ENCODE peak calls at places on chromosome 12, in six cellular contexts. M is AG04449, C is body of pancreas, Y is RWPE2, J is fibroblast of mammary gland, O is prostate gland. H is an unnamed sample.
A peak's percentile ranks its signal among the peaks of the same experiment; 100 is the strongest.

GRCh38 chr12:22312336-22312735 is 22.2 kb downstream of the ST8SIA1 start:
- DNase-seq in J (peak; percentile 78), Y (no peak), O (peak; percentile 40), C (no peak), M (no peak), H (no peak)

GRCh38 chr12:82968644-82969339 is 282.1 kb downstream of the TMTC2 start:
- DNase-seq in J (peak; percentile 5), C (no peak), M (no peak), O (no peak), Y (no peak), H (no peak)

GRCh38 chr12:6563448-6564050 is 4.5 kb downstream of the NOP2 start:
- DNase-seq in O (no peak), Y (no peak), J (peak; percentile 54), M (no peak), C (peak; percentile 47), H (peak; percentile 82)

GRCh38 chr12:26704214-26704613 is 128.8 kb downstream of the ITPR2 start:
- DNase-seq in M (no peak), J (no peak), C (no peak), O (no peak), Y (no peak), H (no peak)

GRCh38 chr12:49342066-49342913 is 4.4 kb upstream of the DNAJC22 start:
- DNase-seq in Y (peak; percentile 66), O (peak; percentile 48), C (peak; percentile 77), J (peak; percentile 76), M (no peak), H (peak; percentile 99)

GRCh38 chr12:43883748-43884147 is 47.9 kb downstream of the TMEM117 start:
- DNase-seq in O (no peak), M (no peak), Y (no peak), J (no peak), C (no peak), H (no peak)

GRCh38 chr12:6333566-6333965 is 8.3 kb downstream of the TNFRSF1A start:
- DNase-seq in C (no peak), O (no peak), J (peak; percentile 77), M (peak; percentile 57), Y (peak; percentile 84), H (no peak)

GRCh38 chr12:122909442-122910288 is 13.7 kb upstream of the VPS37B start:
- DNase-seq in Y (no peak), O (no peak), J (no peak), M (no peak), C (peak; percentile 30), H (no peak)

GRCh38 chr12:52877242-52877641 is 27.6 kb downstream of the KRT8 start:
- DNase-seq in O (no peak), J (no peak), Y (no peak), M (no peak), C (no peak), H (no peak)

GRCh38 chr12:103801709-103802585 is 39.1 kb downstream of the NT5DC3 start:
- DNase-seq in Y (peak; percentile 68), J (peak; percentile 24), C (no peak), M (no peak), O (no peak), H (no peak)

GRCh38 chr12:54040148-54040494 is 7.3 kb downstream of the HOXC5 start:
- DNase-seq in J (peak; percentile 73), C (no peak), O (no peak), M (no peak), Y (no peak), H (no peak)

GRCh38 chr12:132167610-132168310 is 23.5 kb downstream of the NOC4L start:
- DNase-seq in C (no peak), Y (no peak), O (no peak), J (peak; percentile 53), M (no peak), H (peak; percentile 9)

GRCh38 chr12:100404769-100405407 is 48.0 kb downstream of the SLC17A8 start:
- DNase-seq in J (peak; percentile 67), M (no peak), O (peak; percentile 28), Y (no peak), C (peak; percentile 62), H (peak; percentile 71)

GRCh38 chr12:45259732-45260480 is 44.0 kb downstream of the ANO6 start:
- DNase-seq in C (no peak), O (no peak), M (no peak), J (peak; percentile 72), Y (no peak), H (no peak)

GRCh38 chr12:53344824-53345485 is 8.8 kb upstream of the SP7 start:
- DNase-seq in M (no peak), C (peak; percentile 79), Y (no peak), J (peak; percentile 75), O (peak; percentile 58), H (peak; percentile 82)

GRCh38 chr12:56146492-56147460 is 5.6 kb upstream of the MYL6B start:
- DNase-seq in J (peak; percentile 55), M (no peak), Y (no peak), C (peak; percentile 37), O (no peak), H (no peak)

GRCh38 chr12:109719123-109720022 is 5.7 kb downstream of the FAM222A start:
- DNase-seq in C (no peak), M (no peak), O (no peak), Y (no peak), J (no peak), H (peak; percentile 45)

GRCh38 chr12:130470969-130471368 is 133.3 kb downstream of the PIWIL1 start:
- DNase-seq in C (no peak), J (no peak), M (no peak), O (no peak), Y (no peak), H (no peak)

GRCh38 chr12:88684170-88684569 is 103.9 kb upstream of the KITLG start:
- DNase-seq in Y (no peak), J (no peak), M (no peak), O (no peak), C (no peak), H (no peak)

GRCh38 chr12:14937014-14937413 is 1.3 kb downstream of the ERP27 start:
- DNase-seq in Y (no peak), C (no peak), M (no peak), O (no peak), J (no peak), H (no peak)

GRCh38 chr12:14937689-14938088 is 648 bp downstream of the ERP27 start:
- DNase-seq in M (no peak), C (peak; percentile 32), O (no peak), J (no peak), Y (no peak), H (no peak)

GRCh38 chr12:14934511-14934910 is 3.8 kb downstream of the ERP27 start:
- DNase-seq in C (no peak), M (no peak), Y (no peak), J (no peak), O (no peak), H (no peak)

GRCh38 chr12:14935031-14935430 is 3.3 kb downstream of the ERP27 start:
- DNase-seq in O (peak; percentile 50), C (peak; percentile 63), J (no peak), M (no peak), Y (no peak), H (no peak)

GRCh38 chr12:14936224-14936861 is 2.0 kb downstream of the ERP27 start:
- DNase-seq in C (peak; percentile 51), J (peak; percentile 10), M (no peak), O (no peak), Y (no peak), H (peak; percentile 67)
- TF ChIP-seq CTCF in C (no peak), J (peak; percentile 35), M (peak; percentile 10), O (no peak), Y (no peak), H (peak; percentile 8)

DNA sequence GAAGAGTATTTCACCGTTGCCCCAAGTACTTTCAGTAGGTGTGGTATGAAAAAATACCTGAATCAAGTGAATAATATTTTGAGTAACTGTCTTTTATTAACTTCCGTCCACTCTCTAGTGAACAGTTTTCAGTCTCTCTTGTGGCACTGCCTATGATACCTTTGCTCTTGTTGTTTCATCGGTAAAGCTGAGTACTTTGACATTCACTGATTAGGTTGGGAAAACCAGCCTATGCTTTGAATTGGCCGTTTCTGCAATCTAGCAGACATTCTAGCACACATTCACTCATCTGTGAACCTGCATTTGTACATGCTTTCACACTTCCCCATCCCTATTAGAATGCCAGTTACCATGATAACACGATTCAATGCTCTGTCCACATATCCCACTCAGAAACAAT is 217.3 kb downstream of the FBXL14 start:
- DNase-seq in J (no peak), Y (no peak), M (no peak), O (no peak), C (no peak), H (no peak)
- TF ChIP-seq CTCF in J (no peak), Y (no peak), M (no peak), O (no peak), C (no peak), H (no peak)

DNA sequence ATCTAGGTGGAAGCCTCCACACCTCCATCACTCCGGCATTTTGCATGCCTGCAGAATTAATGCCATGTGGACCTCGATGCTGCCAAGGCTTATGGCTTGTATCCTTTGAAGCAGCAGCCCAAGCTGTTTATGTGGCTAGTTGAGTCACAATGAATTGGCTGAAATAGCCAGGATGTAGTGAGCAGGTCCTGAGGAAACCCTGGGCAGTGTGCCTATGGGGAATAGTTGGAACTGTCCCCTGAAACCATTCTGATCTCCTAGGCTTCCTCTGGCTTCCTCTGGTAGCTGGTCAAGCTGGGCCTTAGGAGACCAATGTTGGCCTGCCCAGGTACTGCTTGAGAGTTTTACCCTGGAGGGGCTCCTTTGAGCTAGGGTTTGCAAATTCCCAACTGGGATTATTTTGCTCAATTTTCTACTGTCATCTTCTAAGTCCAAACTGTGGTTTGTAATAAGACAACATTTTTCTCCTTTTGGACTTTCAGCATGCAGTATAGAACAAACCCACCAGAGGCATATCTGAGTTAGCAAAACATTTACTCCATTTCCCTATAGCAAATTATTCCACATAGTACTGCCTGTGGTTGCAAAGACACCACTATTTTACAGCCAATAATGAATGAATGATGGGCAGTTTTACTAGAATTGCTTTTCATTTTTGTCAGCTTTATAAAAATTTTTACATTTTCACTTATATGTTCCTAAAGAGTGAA is 85.1 kb upstream of the AMIGO2 start:
- DNase-seq in Y (no peak), C (peak; percentile 25), M (no peak), J (peak; percentile 75), O (no peak), H (no peak)
- TF ChIP-seq CTCF in Y (no peak), C (no peak), M (no peak), J (no peak), O (no peak), H (no peak)

GRCh38 chr12:84874825-84875139 is 37.8 kb downstream of the SLC6A15 start:
- DNase-seq in Y (no peak), O (no peak), C (no peak), J (no peak), M (no peak), H (no peak)
- TF ChIP-seq CTCF in Y (peak; percentile 74), O (no peak), C (no peak), J (no peak), M (no peak), H (peak; percentile 51)

GRCh38 chr12:124593851-124594401 is 26.5 kb upstream of the NCOR2 start:
- DNase-seq in C (no peak), J (no peak), O (no peak), M (no peak), Y (no peak), H (no peak)

GRCh38 chr12:124594851-124595250 is 27.4 kb upstream of the NCOR2 start:
- DNase-seq in C (no peak), Y (no peak), M (no peak), O (no peak), J (no peak), H (no peak)

GRCh38 chr12:124593176-124593575 is 25.8 kb upstream of the NCOR2 start:
- DNase-seq in M (no peak), Y (no peak), O (no peak), J (no peak), C (no peak), H (no peak)

GRCh38 chr12:124597041-124597440 is 29.6 kb upstream of the NCOR2 start:
- DNase-seq in M (no peak), C (no peak), O (no peak), J (no peak), Y (no peak), H (no peak)

GRCh38 chr12:124595444-124595843 is 28.0 kb upstream of the NCOR2 start:
- DNase-seq in Y (no peak), C (no peak), J (no peak), O (no peak), M (no peak), H (no peak)
- TF ChIP-seq CTCF in Y (peak; percentile 5), C (no peak), J (no peak), O (no peak), M (no peak), H (no peak)